ENCODE peak calls at places on chromosomes 6 and 20, in seven cellular contexts. One of them, this sample, is unnamed. For H3K27me3, the result is how much of the 10 kb centered on the place peaks cover.

GRCh38 chr6:131281471-131282270 is 146.4 kb downstream of the AKAP7 start:
- DNase-seq in CD8-positive, alpha-beta T cell: peak
- DNase-seq in stomach: no peak
- DNase-seq in upper lobe of right lung: no peak
- DNase-seq in CD4-positive, CD25-positive, alpha-beta regulatory T cell: peak
- DNase-seq in suprapubic skin: peak
- DNase-seq in tibial artery: peak
- DNase-seq in this sample: peak

GRCh38 chr6:115814907-115815306 is 245.8 kb downstream of the FRK start:
- DNase-seq in CD8-positive, alpha-beta T cell: no peak
- DNase-seq in stomach: no peak
- DNase-seq in upper lobe of right lung: no peak
- DNase-seq in CD4-positive, CD25-positive, alpha-beta regulatory T cell: no peak
- DNase-seq in suprapubic skin: no peak
- DNase-seq in tibial artery: no peak
- DNase-seq in this sample: no peak

GRCh38 chr6:168355716-168356522 is 36.3 kb upstream of the DACT2 start:
- DNase-seq in CD8-positive, alpha-beta T cell: no peak
- DNase-seq in stomach: peak
- DNase-seq in upper lobe of right lung: peak
- DNase-seq in CD4-positive, CD25-positive, alpha-beta regulatory T cell: no peak
- DNase-seq in suprapubic skin: no peak
- DNase-seq in tibial artery: no peak
- DNase-seq in this sample: no peak

GRCh38 chr6:137414599-137414998 is 79.6 kb downstream of the OLIG3 start:
- DNase-seq in CD8-positive, alpha-beta T cell: no peak
- DNase-seq in stomach: no peak
- DNase-seq in upper lobe of right lung: no peak
- DNase-seq in CD4-positive, CD25-positive, alpha-beta regulatory T cell: no peak
- DNase-seq in suprapubic skin: no peak
- DNase-seq in tibial artery: no peak
- DNase-seq in this sample: no peak

GRCh38 chr6:161673026-161673425 is 399.2 kb upstream of the AGPAT4 start:
- DNase-seq in CD8-positive, alpha-beta T cell: no peak
- DNase-seq in stomach: no peak
- DNase-seq in upper lobe of right lung: no peak
- DNase-seq in CD4-positive, CD25-positive, alpha-beta regulatory T cell: no peak
- DNase-seq in suprapubic skin: no peak
- DNase-seq in tibial artery: no peak
- DNase-seq in this sample: no peak

GRCh38 chr6:33418690-33419291 is 884 bp upstream of the CUTA start:
- DNase-seq in CD8-positive, alpha-beta T cell: peak
- DNase-seq in stomach: no peak
- DNase-seq in upper lobe of right lung: no peak
- DNase-seq in CD4-positive, CD25-positive, alpha-beta regulatory T cell: peak
- DNase-seq in suprapubic skin: peak
- DNase-seq in tibial artery: no peak
- DNase-seq in this sample: no peak

GRCh38 chr20:58293453-58293852 is 16.1 kb upstream of the RAB22A start:
- DNase-seq in CD8-positive, alpha-beta T cell: no peak
- DNase-seq in stomach: no peak
- DNase-seq in upper lobe of right lung: no peak
- DNase-seq in CD4-positive, CD25-positive, alpha-beta regulatory T cell: no peak
- DNase-seq in suprapubic skin: no peak
- DNase-seq in tibial artery: no peak
- DNase-seq in this sample: no peak

GRCh38 chr20:48649868-48650267 is 177.9 kb downstream of the PREX1 start:
- DNase-seq in CD8-positive, alpha-beta T cell: no peak
- DNase-seq in stomach: no peak
- DNase-seq in upper lobe of right lung: no peak
- DNase-seq in CD4-positive, CD25-positive, alpha-beta regulatory T cell: no peak
- DNase-seq in suprapubic skin: no peak
- DNase-seq in tibial artery: no peak
- DNase-seq in this sample: no peak

GRCh38 chr20:2133318-2134183 is 31.9 kb downstream of the STK35 start:
- DNase-seq in CD8-positive, alpha-beta T cell: no peak
- DNase-seq in stomach: no peak
- DNase-seq in upper lobe of right lung: no peak
- DNase-seq in CD4-positive, CD25-positive, alpha-beta regulatory T cell: no peak
- DNase-seq in suprapubic skin: no peak
- DNase-seq in tibial artery: peak
- DNase-seq in this sample: no peak

GRCh38 chr6:56842602-56843475 is 112.1 kb upstream of the BEND6 start:
- DNase-seq in CD8-positive, alpha-beta T cell: no peak
- DNase-seq in stomach: no peak
- DNase-seq in upper lobe of right lung: peak
- DNase-seq in CD4-positive, CD25-positive, alpha-beta regulatory T cell: no peak
- DNase-seq in suprapubic skin: peak
- DNase-seq in tibial artery: peak
- DNase-seq in this sample: peak

GRCh38 chr20:6489361-6490154 is 277.9 kb upstream of the BMP2 start:
- DNase-seq in CD8-positive, alpha-beta T cell: no peak
- DNase-seq in stomach: no peak
- DNase-seq in upper lobe of right lung: no peak
- DNase-seq in CD4-positive, CD25-positive, alpha-beta regulatory T cell: no peak
- DNase-seq in suprapubic skin: no peak
- DNase-seq in tibial artery: no peak
- DNase-seq in this sample: no peak

GRCh38 chr20:51616060-51616459 is 73.5 kb upstream of the NFATC2 start:
- DNase-seq in CD8-positive, alpha-beta T cell: no peak
- DNase-seq in stomach: no peak
- DNase-seq in upper lobe of right lung: no peak
- DNase-seq in CD4-positive, CD25-positive, alpha-beta regulatory T cell: no peak
- DNase-seq in suprapubic skin: no peak
- DNase-seq in tibial artery: no peak
- DNase-seq in this sample: no peak

GRCh38 chr6:108850669-108851467 is 2.6 kb downstream of the ARMC2 start:
- DNase-seq in CD8-positive, alpha-beta T cell: no peak
- DNase-seq in stomach: no peak
- DNase-seq in upper lobe of right lung: no peak
- DNase-seq in CD4-positive, CD25-positive, alpha-beta regulatory T cell: no peak
- DNase-seq in suprapubic skin: no peak
- DNase-seq in tibial artery: peak
- DNase-seq in this sample: no peak

GRCh38 chr6:17965397-17965796 is 22.0 kb downstream of the KIF13A start:
- DNase-seq in CD8-positive, alpha-beta T cell: no peak
- DNase-seq in stomach: no peak
- DNase-seq in upper lobe of right lung: no peak
- DNase-seq in CD4-positive, CD25-positive, alpha-beta regulatory T cell: no peak
- DNase-seq in suprapubic skin: no peak
- DNase-seq in tibial artery: no peak
- DNase-seq in this sample: no peak

GRCh38 chr6:75550544-75551167 is 51.0 kb upstream of the SENP6 start:
- DNase-seq in CD8-positive, alpha-beta T cell: no peak
- DNase-seq in stomach: no peak
- DNase-seq in upper lobe of right lung: no peak
- DNase-seq in CD4-positive, CD25-positive, alpha-beta regulatory T cell: no peak
- DNase-seq in suprapubic skin: no peak
- DNase-seq in tibial artery: no peak
- DNase-seq in this sample: no peak

GRCh38 chr6:121780325-121781313 is 345.2 kb downstream of the GJA1 start:
- DNase-seq in CD8-positive, alpha-beta T cell: no peak
- DNase-seq in stomach: no peak
- DNase-seq in upper lobe of right lung: peak
- DNase-seq in CD4-positive, CD25-positive, alpha-beta regulatory T cell: no peak
- DNase-seq in suprapubic skin: peak
- DNase-seq in tibial artery: peak
- DNase-seq in this sample: no peak

GRCh38 chr20:63744158-63744557 is 4.6 kb downstream of the SLC2A4RG start:
- DNase-seq in CD8-positive, alpha-beta T cell: no peak
- DNase-seq in stomach: no peak
- DNase-seq in upper lobe of right lung: no peak
- DNase-seq in CD4-positive, CD25-positive, alpha-beta regulatory T cell: no peak
- DNase-seq in suprapubic skin: no peak
- DNase-seq in tibial artery: no peak
- DNase-seq in this sample: no peak

GRCh38 chr6:37381579-37381978 is 27.8 kb downstream of the RNF8 start:
- DNase-seq in CD8-positive, alpha-beta T cell: no peak
- DNase-seq in stomach: peak
- DNase-seq in upper lobe of right lung: no peak
- DNase-seq in CD4-positive, CD25-positive, alpha-beta regulatory T cell: peak
- DNase-seq in suprapubic skin: no peak
- DNase-seq in tibial artery: no peak
- DNase-seq in this sample: no peak

GRCh38 chr6:143792402-143793339 is 50.5 kb upstream of the LTV1 start:
- DNase-seq in CD8-positive, alpha-beta T cell: no peak
- DNase-seq in stomach: no peak
- DNase-seq in upper lobe of right lung: no peak
- DNase-seq in CD4-positive, CD25-positive, alpha-beta regulatory T cell: no peak
- DNase-seq in suprapubic skin: no peak
- DNase-seq in tibial artery: no peak
- DNase-seq in this sample: no peak

GRCh38 chr6:85810558-85810957 is 167.9 kb upstream of the SYNCRIP start:
- DNase-seq in CD8-positive, alpha-beta T cell: no peak
- DNase-seq in stomach: no peak
- DNase-seq in upper lobe of right lung: no peak
- DNase-seq in CD4-positive, CD25-positive, alpha-beta regulatory T cell: no peak
- DNase-seq in suprapubic skin: no peak
- DNase-seq in tibial artery: no peak
- DNase-seq in this sample: no peak

GRCh38 chr6:105587349-105588115 is 184.7 kb upstream of the PREP start:
- DNase-seq in CD8-positive, alpha-beta T cell: peak
- DNase-seq in stomach: no peak
- DNase-seq in upper lobe of right lung: no peak
- DNase-seq in CD4-positive, CD25-positive, alpha-beta regulatory T cell: no peak
- DNase-seq in suprapubic skin: no peak
- DNase-seq in tibial artery: no peak
- DNase-seq in this sample: no peak

GRCh38 chr20:6120491-6120988 is 2.3 kb downstream of the FERMT1 start:
- DNase-seq in CD8-positive, alpha-beta T cell: no peak
- DNase-seq in stomach: no peak
- DNase-seq in upper lobe of right lung: no peak
- DNase-seq in CD4-positive, CD25-positive, alpha-beta regulatory T cell: no peak
- DNase-seq in suprapubic skin: no peak
- DNase-seq in tibial artery: no peak
- DNase-seq in this sample: no peak

GRCh38 chr6:17202526-17202925 is 78.6 kb upstream of the RBM24 start:
- DNase-seq in CD8-positive, alpha-beta T cell: no peak
- DNase-seq in stomach: no peak
- DNase-seq in upper lobe of right lung: no peak
- DNase-seq in CD4-positive, CD25-positive, alpha-beta regulatory T cell: no peak
- DNase-seq in suprapubic skin: no peak
- DNase-seq in tibial artery: no peak
- DNase-seq in this sample: no peak

GRCh38 chr20:25274481-25274880 is 26.6 kb downstream of the PYGB start:
- DNase-seq in CD8-positive, alpha-beta T cell: no peak
- DNase-seq in stomach: peak
- DNase-seq in upper lobe of right lung: peak
- DNase-seq in CD4-positive, CD25-positive, alpha-beta regulatory T cell: no peak
- DNase-seq in suprapubic skin: peak
- DNase-seq in tibial artery: peak
- DNase-seq in this sample: peak

GRCh38 chr6:169235286-169235685 is 18.4 kb downstream of the THBS2 start:
- DNase-seq in CD8-positive, alpha-beta T cell: no peak
- DNase-seq in stomach: no peak
- DNase-seq in upper lobe of right lung: no peak
- DNase-seq in CD4-positive, CD25-positive, alpha-beta regulatory T cell: no peak
- DNase-seq in suprapubic skin: no peak
- DNase-seq in tibial artery: no peak
- DNase-seq in this sample: no peak

DNA sequence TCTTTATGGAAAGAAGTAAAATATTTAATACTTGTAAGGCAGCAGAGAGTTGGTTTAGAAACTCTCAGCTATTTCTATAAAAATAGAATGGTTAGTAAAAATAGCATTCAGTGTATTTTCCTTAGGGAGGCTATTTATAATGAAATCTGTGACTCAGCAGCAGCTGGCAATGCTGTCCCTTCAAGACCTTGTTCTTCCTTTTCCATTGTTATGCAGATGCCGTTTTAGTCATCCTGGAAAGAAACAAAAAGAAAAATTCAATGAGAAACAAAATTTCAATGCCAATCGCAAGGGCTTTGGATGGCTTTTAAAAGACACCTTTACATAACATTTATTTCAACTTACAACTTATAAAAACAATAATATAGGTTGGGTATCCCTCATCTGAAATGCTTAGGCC is 17.5 kb downstream of the MPC1 start:
- DNase-seq in CD8-positive, alpha-beta T cell: no peak
- DNase-seq in stomach: no peak
- DNase-seq in upper lobe of right lung: no peak
- DNase-seq in CD4-positive, CD25-positive, alpha-beta regulatory T cell: no peak
- DNase-seq in suprapubic skin: no peak
- DNase-seq in tibial artery: no peak
- DNase-seq in this sample: no peak
- H3K4me3 ChIP-seq in CD8-positive, alpha-beta T cell: no peak
- H3K4me3 ChIP-seq in stomach: no peak
- H3K4me3 ChIP-seq in upper lobe of right lung: no peak
- H3K4me3 ChIP-seq in CD4-positive, CD25-positive, alpha-beta regulatory T cell: no peak
- H3K4me3 ChIP-seq in suprapubic skin: no peak
- H3K4me3 ChIP-seq in tibial artery: no peak
- H3K4me3 ChIP-seq in this sample: no peak

DNA sequence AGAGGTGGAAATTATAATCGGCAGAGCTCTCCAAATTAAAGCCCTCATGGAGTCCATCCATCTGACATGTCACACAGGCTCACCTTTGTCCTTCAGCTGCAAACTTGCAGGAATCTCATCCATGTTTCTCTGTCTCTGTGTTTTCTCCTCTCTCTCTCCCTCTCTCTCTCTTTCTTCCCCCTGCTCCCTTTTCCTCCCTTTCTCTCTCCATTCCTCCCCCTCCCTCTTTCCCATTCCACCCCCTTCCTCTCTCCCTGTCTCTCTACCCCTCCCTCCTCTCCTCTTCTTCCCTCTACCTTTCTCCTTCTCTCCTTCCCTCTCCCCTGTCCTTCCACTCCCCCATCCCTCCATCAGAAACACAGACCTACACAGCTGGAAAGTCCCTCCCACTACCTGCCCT is 6.8 kb downstream of the NCR2 start:
- DNase-seq in CD8-positive, alpha-beta T cell: no peak
- DNase-seq in stomach: no peak
- DNase-seq in upper lobe of right lung: no peak
- DNase-seq in CD4-positive, CD25-positive, alpha-beta regulatory T cell: no peak
- DNase-seq in suprapubic skin: no peak
- DNase-seq in tibial artery: no peak
- DNase-seq in this sample: no peak
- H3K27me3 ChIP-seq in CD8-positive, alpha-beta T cell: under half
- H3K27me3 ChIP-seq in stomach: under half
- H3K27me3 ChIP-seq in upper lobe of right lung: under half
- H3K27me3 ChIP-seq in CD4-positive, CD25-positive, alpha-beta regulatory T cell: under half
- H3K27me3 ChIP-seq in suprapubic skin: under half
- H3K27me3 ChIP-seq in tibial artery: under half
- H3K27me3 ChIP-seq in this sample: under half

GRCh38 chr6:151669208-151669560 is 138.3 kb upstream of the ESR1 start:
- DNase-seq in CD8-positive, alpha-beta T cell: no peak
- DNase-seq in stomach: no peak
- DNase-seq in upper lobe of right lung: no peak
- DNase-seq in CD4-positive, CD25-positive, alpha-beta regulatory T cell: no peak
- DNase-seq in suprapubic skin: no peak
- DNase-seq in tibial artery: no peak
- DNase-seq in this sample: no peak
- H3K4me3 ChIP-seq in CD8-positive, alpha-beta T cell: no peak
- H3K4me3 ChIP-seq in stomach: no peak
- H3K4me3 ChIP-seq in upper lobe of right lung: no peak
- H3K4me3 ChIP-seq in CD4-positive, CD25-positive, alpha-beta regulatory T cell: no peak
- H3K4me3 ChIP-seq in suprapubic skin: no peak
- H3K4me3 ChIP-seq in tibial artery: no peak
- H3K4me3 ChIP-seq in this sample: no peak

DNA sequence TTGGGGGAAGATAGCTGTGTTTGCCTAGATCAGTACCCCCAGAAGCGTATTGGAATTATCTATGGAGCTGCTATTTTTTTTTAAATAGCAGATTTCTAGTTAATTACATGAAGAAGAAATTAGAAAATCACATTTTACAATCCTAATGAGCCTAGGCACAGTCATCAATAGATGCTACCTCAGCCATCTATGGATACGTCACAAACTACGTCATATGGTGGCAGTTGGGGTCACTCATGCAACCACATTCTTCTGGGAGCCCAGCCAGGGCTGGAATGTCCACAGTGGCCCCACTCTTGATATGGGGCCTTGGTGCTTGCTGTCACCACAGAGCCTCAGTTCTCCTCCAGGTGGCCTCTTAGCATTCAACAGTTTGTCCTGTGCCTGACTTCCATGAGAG is 63.0 kb downstream of the SNRNP48 start:
- DNase-seq in CD8-positive, alpha-beta T cell: no peak
- DNase-seq in stomach: no peak
- DNase-seq in upper lobe of right lung: no peak
- DNase-seq in CD4-positive, CD25-positive, alpha-beta regulatory T cell: no peak
- DNase-seq in suprapubic skin: no peak
- DNase-seq in tibial artery: no peak
- DNase-seq in this sample: no peak
- H3K27me3 ChIP-seq in CD8-positive, alpha-beta T cell: under half
- H3K27me3 ChIP-seq in stomach: under half
- H3K27me3 ChIP-seq in upper lobe of right lung: under half
- H3K27me3 ChIP-seq in CD4-positive, CD25-positive, alpha-beta regulatory T cell: under half
- H3K27me3 ChIP-seq in suprapubic skin: under half
- H3K27me3 ChIP-seq in tibial artery: under half
- H3K27me3 ChIP-seq in this sample: under half